ENCODE peak calls at places on chromosomes 13 and 19, in five cellular contexts. I is AG04450; R is AG04449; S is mammary epithelial cell; J is CD4-positive, alpha-beta T cell. O is an unnamed sample.

GRCh38 chr19:55640043-55640576 is 692 bp upstream of the ZNF580 start:
- DNase-seq in J (peak; percentile 68), R (no peak), S (peak; percentile 58), I (no peak), O (no peak)

GRCh38 chr19:12838893-12839656 is 760 bp downstream of the MAST1 start:
- DNase-seq in R (no peak), J (no peak), I (no peak), S (no peak), O (no peak)

GRCh38 chr19:44111910-44112463 is 1.2 kb upstream of the ZNF225 start:
- DNase-seq in R (peak; percentile 73), J (no peak), S (peak; percentile 81), I (peak; percentile 67), O (no peak)

GRCh38 chr13:76826527-76826926 is 59.7 kb downstream of the KCTD12 start:
- DNase-seq in I (no peak), S (no peak), R (no peak), J (no peak), O (no peak)

GRCh38 chr19:45632468-45633196 is 6.6 kb downstream of the EML2 start:
- DNase-seq in S (peak; percentile 98), R (peak; percentile 59), J (no peak), I (peak; percentile 75), O (no peak)

GRCh38 chr13:95918860-95919259 is 134.3 kb downstream of the UGGT2 start:
- DNase-seq in I (no peak), J (no peak), S (no peak), R (no peak), O (no peak)

GRCh38 chr13:76067850-76068249 is 431.7 kb downstream of the LMO7 start:
- DNase-seq in I (no peak), R (no peak), S (no peak), J (no peak), O (no peak)

GRCh38 chr19:3766520-3766919 is 4.0 kb downstream of the MRPL54 start:
- DNase-seq in R (no peak), S (no peak), J (no peak), I (no peak), O (no peak)

GRCh38 chr19:37990362-37990761 is 83.4 kb downstream of the SIPA1L3 start:
- DNase-seq in R (no peak), J (no peak), S (peak; percentile 93), I (no peak), O (no peak)

GRCh38 chr19:40614595-40615411 is 13.6 kb downstream of the LTBP4 start:
- DNase-seq in R (peak; percentile 75), J (peak; percentile 60), I (peak; percentile 96), S (peak; percentile 95), O (no peak)

GRCh38 chr19:48520134-48520533 is 8.5 kb upstream of the LMTK3 start:
- DNase-seq in J (no peak), I (no peak), S (no peak), R (no peak), O (no peak)

GRCh38 chr19:17966497-17967257 is at the start of gene KCNN1:
- DNase-seq in I (no peak), S (no peak), J (no peak), R (no peak), O (no peak)

GRCh38 chr13:102598061-102598460 is 1.3 kb downstream of the TPP2 start:
- DNase-seq in I (no peak), R (no peak), S (peak; percentile 25), J (no peak), O (no peak)

GRCh38 chr19:2491130-2491801 is 15.3 kb downstream of the GADD45B start:
- DNase-seq in S (peak; percentile 78), R (peak; percentile 90), J (no peak), I (no peak), O (peak; percentile 80)

GRCh38 chr19:30679286-30679685 is 307.1 kb downstream of the ZNF536 start:
- DNase-seq in R (no peak), S (no peak), J (no peak), I (no peak), O (no peak)
- TF ChIP-seq CTCF in R (no peak), S (no peak), J (no peak), I (no peak), O (no peak)

GRCh38 chr19:29618434-29618833 is 12.4 kb downstream of the POP4 start:
- DNase-seq in J (no peak), I (no peak), S (no peak), R (no peak), O (no peak)
- TF ChIP-seq CTCF in J (no peak), I (no peak), S (no peak), R (no peak), O (no peak)

GRCh38 chr13:33154911-33155310 is 130.6 kb downstream of the STARD13 start:
- DNase-seq in R (no peak), I (no peak), S (no peak), J (no peak), O (no peak)

GRCh38 chr13:33158830-33159229 is 126.7 kb downstream of the STARD13 start:
- DNase-seq in J (no peak), R (no peak), S (no peak), I (no peak), O (no peak)

GRCh38 chr13:33153421-33154381 is 131.9 kb downstream of the STARD13 start:
- DNase-seq in R (no peak), I (no peak), J (no peak), S (no peak), O (no peak)

GRCh38 chr13:33152389-33152788 is 133.2 kb downstream of the STARD13 start:
- DNase-seq in I (no peak), J (no peak), S (no peak), R (no peak), O (no peak)

GRCh38 chr13:33158271-33158670 is 127.3 kb downstream of the STARD13 start:
- DNase-seq in S (no peak), I (no peak), R (no peak), J (no peak), O (no peak)
- TF ChIP-seq CTCF in S (no peak), I (no peak), R (no peak), J (no peak), O (no peak)

DNA sequence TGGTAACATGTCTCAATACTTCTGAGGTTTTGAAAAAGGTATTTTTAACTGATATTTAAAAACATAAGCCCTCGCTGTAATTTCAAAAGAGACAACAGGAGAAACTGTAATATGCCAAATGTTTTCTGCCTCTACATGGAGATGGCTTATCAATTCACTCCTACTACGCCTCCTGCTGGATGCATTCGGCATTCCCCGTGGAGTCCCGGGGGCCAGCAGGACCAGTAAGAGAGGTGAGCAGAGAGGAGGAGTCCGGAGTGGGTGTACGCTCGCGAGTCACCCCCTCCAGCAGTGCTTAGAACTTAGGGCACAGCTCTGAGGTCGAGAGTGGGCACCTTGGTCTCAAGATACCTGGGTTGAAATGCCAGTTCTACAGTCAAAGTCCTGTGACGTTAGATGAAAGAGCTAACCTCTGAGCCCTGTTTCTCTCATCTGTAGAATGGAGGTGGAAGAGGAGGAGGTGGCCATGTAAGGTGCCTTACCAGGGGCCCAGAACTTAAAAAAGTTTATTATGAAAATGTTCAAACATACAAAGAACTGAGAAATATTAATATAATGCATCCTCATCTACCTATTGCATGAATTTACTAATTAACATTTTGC is 110.2 kb downstream of the STK24 start:
- DNase-seq in I (no peak), R (no peak), J (no peak), S (no peak), O (no peak)
- TF ChIP-seq CTCF in I (peak; percentile 71), R (peak; percentile 77), J (peak; percentile 52), S (peak; percentile 64), O (peak; percentile 86)

GRCh38 chr13:51524846-51525566 is 59.3 kb upstream of the WDFY2 start:
- DNase-seq in R (no peak), I (no peak), S (no peak), J (no peak), O (no peak)

GRCh38 chr13:51524312-51524711 is 60.0 kb upstream of the WDFY2 start:
- DNase-seq in S (no peak), R (no peak), J (no peak), I (no peak), O (no peak)

GRCh38 chr13:51523082-51523518 is 61.2 kb upstream of the WDFY2 start:
- DNase-seq in J (no peak), S (peak; percentile 77), R (no peak), I (no peak), O (no peak)

GRCh38 chr13:51520524-51520923 is 63.7 kb upstream of the WDFY2 start:
- DNase-seq in S (peak; percentile 75), J (no peak), R (no peak), I (peak; percentile 59), O (no peak)

GRCh38 chr13:51525567-51526165 is 58.6 kb upstream of the WDFY2 start:
- DNase-seq in S (peak; percentile 37), R (no peak), J (no peak), I (no peak), O (no peak)
- TF ChIP-seq CTCF in S (no peak), R (no peak), J (no peak), I (no peak), O (no peak)